ENCODE peak calls at places on chromosome 2, in five cellular contexts. W is thyroid gland, R is tibial artery, H is GM12864, Q is cardiac muscle cell. K is an unnamed sample.

GRCh38 chr2:118249531-118249930 is 161.3 kb downstream of the INSIG2 start:
- DNase-seq in W (no peak), R (no peak), Q (peak; percentile 21), H (no peak), K (no peak)

GRCh38 chr2:223598994-223599645 is 3.0 kb downstream of the SCG2 start:
- DNase-seq in W (no peak), R (no peak), Q (peak; percentile 93), H (no peak), K (no peak)

GRCh38 chr2:11889854-11890253 is 143.4 kb downstream of the LPIN1 start:
- DNase-seq in Q (no peak), W (no peak), R (no peak), H (no peak), K (no peak)

GRCh38 chr2:9554841-9555337 is 741 bp downstream of the ADAM17 start:
- DNase-seq in R (no peak), W (peak; percentile 49), Q (peak; percentile 94), H (no peak), K (peak; percentile 27)

GRCh38 chr2:46925444-46926351 is 10.1 kb upstream of the MCFD2 start:
- DNase-seq in W (no peak), Q (no peak), H (no peak), R (no peak), K (no peak)

GRCh38 chr2:127024769-127025356 is 82.1 kb downstream of the BIN1 start:
- DNase-seq in W (peak; percentile 55), H (no peak), R (no peak), Q (peak; percentile 55), K (peak; percentile 31)

GRCh38 chr2:240232961-240233890 is 92.8 kb upstream of the OTOS start:
- DNase-seq in H (peak; percentile 5), Q (peak; percentile 88), R (peak; percentile 95), W (peak; percentile 88), K (peak; percentile 95)

GRCh38 chr2:64950226-64951160 is 38.7 kb upstream of the SLC1A4 start:
- DNase-seq in W (no peak), Q (no peak), H (no peak), R (no peak), K (no peak)

GRCh38 chr2:190497428-190497827 is 37.1 kb downstream of the NEMP2 start:
- DNase-seq in H (no peak), R (no peak), W (no peak), Q (no peak), K (no peak)

GRCh38 chr2:11692966-11693521 is 23.0 kb upstream of the NTSR2 start:
- DNase-seq in H (peak; percentile 21), Q (peak; percentile 73), W (peak; percentile 73), R (peak; percentile 71), K (peak; percentile 96)

GRCh38 chr2:107338059-107338458 is 452.1 kb upstream of the ST6GAL2 start:
- DNase-seq in W (no peak), Q (peak; percentile 64), H (no peak), R (no peak), K (no peak)

GRCh38 chr2:217289909-217290283 is 430.0 kb upstream of the TNP1 start:
- DNase-seq in Q (peak; percentile 16), W (no peak), R (no peak), H (no peak), K (no peak)

GRCh38 chr2:94982661-94983060 is 42.8 kb upstream of the MAL start:
- DNase-seq in Q (peak; percentile 13), W (no peak), R (no peak), H (no peak), K (no peak)

GRCh38 chr2:239105234-239105633 is 257.3 kb downstream of the TWIST2 start:
- DNase-seq in W (no peak), H (no peak), Q (no peak), R (no peak), K (no peak)

GRCh38 chr2:119739580-119740255 is 20.0 kb upstream of the PTPN4 start:
- DNase-seq in R (no peak), Q (no peak), H (no peak), W (peak; percentile 70), K (no peak)

GRCh38 chr2:218993345-218994315 is at the start of gene CRYBA2:
- DNase-seq in R (no peak), H (no peak), Q (no peak), W (no peak), K (peak; percentile 34)

GRCh38 chr2:70560040-70560439 is 6.4 kb upstream of the TGFA start:
- DNase-seq in H (no peak), Q (no peak), R (no peak), W (no peak), K (no peak)

GRCh38 chr2:48566582-48566981 is 36.6 kb downstream of the STON1 start:
- DNase-seq in R (no peak), H (no peak), Q (peak; percentile 58), W (peak; percentile 76), K (no peak)

GRCh38 chr2:17373041-17373440 is 145.2 kb downstream of the RAD51AP2 start:
- DNase-seq in H (no peak), Q (no peak), W (no peak), R (no peak), K (no peak)

GRCh38 chr2:229610871-229611270 is 103.5 kb downstream of the DNER start:
- DNase-seq in Q (peak; percentile 48), W (no peak), R (no peak), H (no peak), K (peak; percentile 18)

GRCh38 chr2:215565897-215566296 is 130.0 kb upstream of the FN1 start:
- DNase-seq in R (no peak), W (no peak), Q (no peak), H (no peak), K (no peak)

GRCh38 chr2:64685430-64685829 is 31.7 kb upstream of the SERTAD2 start:
- DNase-seq in H (no peak), R (no peak), Q (peak; percentile 67), W (no peak), K (no peak)

GRCh38 chr2:64212801-64213321 is 68.6 kb upstream of the PELI1 start:
- DNase-seq in R (no peak), H (peak; percentile 46), W (no peak), Q (peak; percentile 73), K (no peak)

GRCh38 chr2:3423492-3424170 is 44.1 kb downstream of the TRAPPC12 start:
- DNase-seq in H (no peak), Q (peak; percentile 61), W (peak; percentile 77), R (peak; percentile 75), K (peak; percentile 41)

GRCh38 chr2:56168163-56168562 is 15.6 kb upstream of the CCDC85A start:
- DNase-seq in W (peak; percentile 51), Q (peak; percentile 18), R (no peak), H (no peak), K (no peak)

GRCh38 chr2:102112271-102112670 is 30.3 kb upstream of the IL1R1 start:
- DNase-seq in W (no peak), Q (peak; percentile 67), H (no peak), R (no peak), K (no peak)

GRCh38 chr2:240991378-240992263 is 6.8 kb upstream of the SNED1 start:
- DNase-seq in H (no peak), R (peak; percentile 98), W (peak; percentile 62), Q (peak; percentile 88), K (peak; percentile 86)

GRCh38 chr2:7811073-7811472 is 870.8 kb upstream of the ID2 start:
- DNase-seq in Q (no peak), H (no peak), R (no peak), W (no peak), K (no peak)

GRCh38 chr2:19312949-19313348 is 45.5 kb downstream of the OSR1 start:
- DNase-seq in Q (peak; percentile 54), H (no peak), R (no peak), W (peak; percentile 17), K (peak; percentile 38)

GRCh38 chr2:147416099-147416498 is 428.7 kb upstream of the ACVR2A start:
- DNase-seq in Q (no peak), W (no peak), H (no peak), R (no peak), K (no peak)

GRCh38 chr2:220891405-220891804 is 680.7 kb downstream of the EPHA4 start:
- DNase-seq in R (no peak), H (no peak), Q (peak; percentile 35), W (no peak), K (no peak)

GRCh38 chr2:129070663-129071062 is 752.0 kb upstream of the HS6ST1 start:
- DNase-seq in Q (no peak), W (no peak), H (no peak), R (no peak), K (no peak)

GRCh38 chr2:237714690-237715458 is 83.7 kb upstream of the RBM44 start:
- DNase-seq in W (peak; percentile 80), H (no peak), Q (peak; percentile 66), R (peak; percentile 75), K (no peak)

DNA sequence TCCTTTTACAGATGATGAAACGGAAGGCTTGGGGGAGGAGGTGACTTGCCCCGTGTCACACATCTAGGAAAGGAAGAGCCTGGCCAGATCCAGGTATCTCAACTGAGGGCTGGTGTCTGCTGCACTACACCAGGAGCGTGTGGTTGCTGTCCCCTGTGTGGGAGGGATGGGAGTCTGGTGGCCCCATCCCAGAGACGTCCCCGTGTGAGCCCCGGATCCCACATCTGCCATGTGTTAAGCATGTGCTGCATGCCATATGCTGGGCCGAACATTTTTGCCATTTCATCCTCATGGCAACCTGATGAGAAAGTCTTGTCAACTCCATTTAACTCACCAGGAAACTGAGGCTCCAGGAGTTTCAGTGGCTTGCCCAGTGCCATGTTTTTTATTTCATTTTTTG is 4.2 kb downstream of the GAREM2 start:
- DNase-seq in Q (no peak), R (no peak), H (no peak), W (no peak), K (no peak)
- TF ChIP-seq CTCF in Q (no peak), R (no peak), H (no peak), W (no peak), K (no peak)

GRCh38 chr2:84247532-84247931 is 211.5 kb downstream of the SUCLG1 start:
- DNase-seq in Q (no peak), H (no peak), W (no peak), R (no peak), K (no peak)

GRCh38 chr2:84249140-84249539 is 209.9 kb downstream of the SUCLG1 start:
- DNase-seq in Q (no peak), W (no peak), H (no peak), R (no peak), K (no peak)

DNA sequence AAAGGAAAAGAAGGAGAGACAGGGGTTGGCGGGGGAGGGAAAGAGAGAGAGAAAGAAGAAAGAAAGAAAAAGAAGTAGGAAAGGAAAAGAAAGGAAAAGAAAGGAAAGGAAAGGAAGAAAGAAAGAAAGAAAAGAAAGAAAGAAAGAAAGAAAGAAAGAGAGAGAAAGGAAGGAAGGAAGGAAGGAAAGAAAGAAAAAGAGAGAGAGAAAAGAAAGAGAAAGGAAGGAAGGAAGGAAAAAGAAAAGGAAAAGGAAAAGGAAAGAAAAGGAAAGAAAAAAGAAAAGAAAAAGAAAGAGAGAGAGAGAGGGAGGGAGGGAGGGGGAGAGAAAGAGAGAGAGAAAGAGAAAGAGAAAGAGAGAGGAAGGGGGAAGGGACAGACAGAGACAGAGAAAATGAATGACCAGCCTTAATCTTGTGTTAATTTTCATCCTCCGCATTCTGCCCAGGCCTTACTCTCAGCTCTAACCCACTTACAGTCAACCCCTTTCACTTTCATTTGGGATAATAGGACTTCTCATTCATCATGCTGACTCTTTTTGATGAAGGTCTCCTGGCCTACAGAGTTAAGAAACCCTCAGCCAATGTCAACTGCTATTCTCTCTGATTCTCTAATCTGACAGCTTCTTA is 207.3 kb downstream of the SUCLG1 start:
- DNase-seq in H (no peak), R (no peak), Q (no peak), W (no peak), K (no peak)
- H3K4me3 ChIP-seq in H (no peak overlapping the region), R (no peak overlapping the region), Q (no peak overlapping the region), W (no peak overlapping the region), K (no peak overlapping the region)

GRCh38 chr2:23366720-23367119 is 18.3 kb upstream of the KLHL29 start:
- DNase-seq in Q (peak; percentile 9), W (no peak), H (no peak), R (no peak), K (no peak)
- TF ChIP-seq CTCF in Q (no peak), W (no peak), H (no peak), R (no peak), K (no peak)

GRCh38 chr2:233062946-233063268 is 2.8 kb downstream of the INPP5D start:
- DNase-seq in H (no peak), Q (no peak), R (no peak), W (no peak), K (no peak)
- H3K4me3 ChIP-seq in H (peak overlapping the region; percentile 93), Q (no peak overlapping the region), R (peak overlapping the region; percentile 39), W (no peak overlapping the region), K (no peak overlapping the region)